ENCODE peak calls at places on chromosomes 11 and 22, in five cellular contexts. One of them, this sample, is unnamed.
A peak's percentile ranks its signal among the peaks of the same experiment; 100 is the strongest.

GRCh38 chr11:119790476-119790875 is 61.5 kb upstream of the NECTIN1 start:
- DNase-seq in AG09319: no peak
- DNase-seq in effector CD4-positive, alpha-beta T cell: no peak
- DNase-seq in KG1: no peak
- DNase-seq in stimulated activated CD4-positive, alpha-beta T cell treated with anti-CD3 and anti-CD28 coated beads, Interleukin-15, amount 100 ng/mL, for 1 hour: no peak
- DNase-seq in this sample: no peak

GRCh38 chr11:66438009-66438503 is 592 bp downstream of the MRPL11 start:
- DNase-seq in AG09319: no peak
- DNase-seq in effector CD4-positive, alpha-beta T cell: no peak
- DNase-seq in KG1: no peak
- DNase-seq in stimulated activated CD4-positive, alpha-beta T cell treated with anti-CD3 and anti-CD28 coated beads, Interleukin-15, amount 100 ng/mL, for 1 hour: no peak
- DNase-seq in this sample: no peak

GRCh38 chr11:85694385-85694980 is 8.5 kb upstream of the CCDC89 start:
- DNase-seq in AG09319: peak; percentile 34
- DNase-seq in effector CD4-positive, alpha-beta T cell: no peak
- DNase-seq in KG1: no peak
- DNase-seq in stimulated activated CD4-positive, alpha-beta T cell treated with anti-CD3 and anti-CD28 coated beads, Interleukin-15, amount 100 ng/mL, for 1 hour: no peak
- DNase-seq in this sample: no peak

GRCh38 chr11:122663764-122664163 is 8.2 kb downstream of the UBASH3B start:
- DNase-seq in AG09319: no peak
- DNase-seq in effector CD4-positive, alpha-beta T cell: no peak
- DNase-seq in KG1: no peak
- DNase-seq in stimulated activated CD4-positive, alpha-beta T cell treated with anti-CD3 and anti-CD28 coated beads, Interleukin-15, amount 100 ng/mL, for 1 hour: no peak
- DNase-seq in this sample: no peak

GRCh38 chr11:8962827-8963226 is 1.4 kb downstream of the TMEM9B start:
- DNase-seq in AG09319: no peak
- DNase-seq in effector CD4-positive, alpha-beta T cell: no peak
- DNase-seq in KG1: no peak
- DNase-seq in stimulated activated CD4-positive, alpha-beta T cell treated with anti-CD3 and anti-CD28 coated beads, Interleukin-15, amount 100 ng/mL, for 1 hour: no peak
- DNase-seq in this sample: no peak

GRCh38 chr11:32200448-32200847 is 109.6 kb downstream of the RCN1 start:
- DNase-seq in AG09319: no peak
- DNase-seq in effector CD4-positive, alpha-beta T cell: no peak
- DNase-seq in KG1: no peak
- DNase-seq in stimulated activated CD4-positive, alpha-beta T cell treated with anti-CD3 and anti-CD28 coated beads, Interleukin-15, amount 100 ng/mL, for 1 hour: no peak
- DNase-seq in this sample: no peak

GRCh38 chr11:27719575-27719925 is 19.3 kb upstream of the BDNF start:
- DNase-seq in AG09319: no peak
- DNase-seq in effector CD4-positive, alpha-beta T cell: no peak
- DNase-seq in KG1: no peak
- DNase-seq in stimulated activated CD4-positive, alpha-beta T cell treated with anti-CD3 and anti-CD28 coated beads, Interleukin-15, amount 100 ng/mL, for 1 hour: no peak
- DNase-seq in this sample: no peak

GRCh38 chr11:65506770-65507485 is 8.1 kb downstream of the MALAT1 start:
- DNase-seq in AG09319: peak; percentile 92
- DNase-seq in effector CD4-positive, alpha-beta T cell: no peak
- DNase-seq in KG1: peak; percentile 91
- DNase-seq in stimulated activated CD4-positive, alpha-beta T cell treated with anti-CD3 and anti-CD28 coated beads, Interleukin-15, amount 100 ng/mL, for 1 hour: no peak
- DNase-seq in this sample: peak; percentile 28

GRCh38 chr11:72079776-72080325 is 491 bp downstream of the NUMA1 start:
- DNase-seq in AG09319: no peak
- DNase-seq in effector CD4-positive, alpha-beta T cell: no peak
- DNase-seq in KG1: no peak
- DNase-seq in stimulated activated CD4-positive, alpha-beta T cell treated with anti-CD3 and anti-CD28 coated beads, Interleukin-15, amount 100 ng/mL, for 1 hour: no peak
- DNase-seq in this sample: no peak

GRCh38 chr22:39967103-39967829 is 7.1 kb downstream of the TMA7B start:
- DNase-seq in AG09319: no peak
- DNase-seq in effector CD4-positive, alpha-beta T cell: no peak
- DNase-seq in KG1: no peak
- DNase-seq in stimulated activated CD4-positive, alpha-beta T cell treated with anti-CD3 and anti-CD28 coated beads, Interleukin-15, amount 100 ng/mL, for 1 hour: no peak
- DNase-seq in this sample: no peak

GRCh38 chr11:89441606-89442005 is 49.6 kb downstream of the NOX4 start:
- DNase-seq in AG09319: no peak
- DNase-seq in effector CD4-positive, alpha-beta T cell: no peak
- DNase-seq in KG1: no peak
- DNase-seq in stimulated activated CD4-positive, alpha-beta T cell treated with anti-CD3 and anti-CD28 coated beads, Interleukin-15, amount 100 ng/mL, for 1 hour: no peak
- DNase-seq in this sample: no peak

GRCh38 chr22:27853404-27853803 is 51.8 kb upstream of the MN1 start:
- DNase-seq in AG09319: no peak
- DNase-seq in effector CD4-positive, alpha-beta T cell: no peak
- DNase-seq in KG1: no peak
- DNase-seq in stimulated activated CD4-positive, alpha-beta T cell treated with anti-CD3 and anti-CD28 coated beads, Interleukin-15, amount 100 ng/mL, for 1 hour: no peak
- DNase-seq in this sample: no peak

GRCh38 chr11:65539401-65540289 is 14.8 kb downstream of the SCYL1 start:
- DNase-seq in AG09319: no peak
- DNase-seq in effector CD4-positive, alpha-beta T cell: no peak
- DNase-seq in KG1: no peak
- DNase-seq in stimulated activated CD4-positive, alpha-beta T cell treated with anti-CD3 and anti-CD28 coated beads, Interleukin-15, amount 100 ng/mL, for 1 hour: no peak
- DNase-seq in this sample: no peak

GRCh38 chr11:11981840-11982239 is 26.6 kb downstream of the DKK3 start:
- DNase-seq in AG09319: no peak
- DNase-seq in effector CD4-positive, alpha-beta T cell: no peak
- DNase-seq in KG1: no peak
- DNase-seq in stimulated activated CD4-positive, alpha-beta T cell treated with anti-CD3 and anti-CD28 coated beads, Interleukin-15, amount 100 ng/mL, for 1 hour: no peak
- DNase-seq in this sample: no peak

GRCh38 chr11:47270331-47271271 is 668 bp downstream of the MADD start:
- DNase-seq in AG09319: no peak
- DNase-seq in effector CD4-positive, alpha-beta T cell: peak; percentile 4
- DNase-seq in KG1: peak; percentile 16
- DNase-seq in stimulated activated CD4-positive, alpha-beta T cell treated with anti-CD3 and anti-CD28 coated beads, Interleukin-15, amount 100 ng/mL, for 1 hour: no peak
- DNase-seq in this sample: no peak

GRCh38 chr11:61369372-61370348 is 7.5 kb downstream of the TMEM138 start:
- DNase-seq in AG09319: peak; percentile 97
- DNase-seq in effector CD4-positive, alpha-beta T cell: no peak
- DNase-seq in KG1: no peak
- DNase-seq in stimulated activated CD4-positive, alpha-beta T cell treated with anti-CD3 and anti-CD28 coated beads, Interleukin-15, amount 100 ng/mL, for 1 hour: no peak
- DNase-seq in this sample: no peak

GRCh38 chr11:79396674-79397073 is 44.2 kb downstream of the TENM4 start:
- DNase-seq in AG09319: no peak
- DNase-seq in effector CD4-positive, alpha-beta T cell: no peak
- DNase-seq in KG1: no peak
- DNase-seq in stimulated activated CD4-positive, alpha-beta T cell treated with anti-CD3 and anti-CD28 coated beads, Interleukin-15, amount 100 ng/mL, for 1 hour: no peak
- DNase-seq in this sample: no peak

GRCh38 chr22:46750861-46751260 is 11.6 kb upstream of the TBC1D22A start:
- DNase-seq in AG09319: no peak
- DNase-seq in effector CD4-positive, alpha-beta T cell: no peak
- DNase-seq in KG1: no peak
- DNase-seq in stimulated activated CD4-positive, alpha-beta T cell treated with anti-CD3 and anti-CD28 coated beads, Interleukin-15, amount 100 ng/mL, for 1 hour: no peak
- DNase-seq in this sample: no peak

GRCh38 chr11:105582497-105582896 is 27.4 kb upstream of the GRIA4 start:
- DNase-seq in AG09319: no peak
- DNase-seq in effector CD4-positive, alpha-beta T cell: no peak
- DNase-seq in KG1: no peak
- DNase-seq in stimulated activated CD4-positive, alpha-beta T cell treated with anti-CD3 and anti-CD28 coated beads, Interleukin-15, amount 100 ng/mL, for 1 hour: no peak
- DNase-seq in this sample: no peak

GRCh38 chr22:20292673-20293232 is 24.6 kb upstream of the RTN4R start:
- DNase-seq in AG09319: no peak
- DNase-seq in effector CD4-positive, alpha-beta T cell: no peak
- DNase-seq in KG1: no peak
- DNase-seq in stimulated activated CD4-positive, alpha-beta T cell treated with anti-CD3 and anti-CD28 coated beads, Interleukin-15, amount 100 ng/mL, for 1 hour: no peak
- DNase-seq in this sample: no peak

GRCh38 chr11:112834277-112834755 is 126.9 kb upstream of the NCAM1 start:
- DNase-seq in AG09319: no peak
- DNase-seq in effector CD4-positive, alpha-beta T cell: no peak
- DNase-seq in KG1: no peak
- DNase-seq in stimulated activated CD4-positive, alpha-beta T cell treated with anti-CD3 and anti-CD28 coated beads, Interleukin-15, amount 100 ng/mL, for 1 hour: no peak
- DNase-seq in this sample: no peak

GRCh38 chr11:13834463-13834862 is 128.1 kb upstream of the SPON1 start:
- DNase-seq in AG09319: no peak
- DNase-seq in effector CD4-positive, alpha-beta T cell: no peak
- DNase-seq in KG1: no peak
- DNase-seq in stimulated activated CD4-positive, alpha-beta T cell treated with anti-CD3 and anti-CD28 coated beads, Interleukin-15, amount 100 ng/mL, for 1 hour: no peak
- DNase-seq in this sample: no peak

GRCh38 chr11:2466869-2467694 is 22.3 kb downstream of the KCNQ1 start:
- DNase-seq in AG09319: no peak
- DNase-seq in effector CD4-positive, alpha-beta T cell: peak; percentile 35
- DNase-seq in KG1: peak; percentile 11
- DNase-seq in stimulated activated CD4-positive, alpha-beta T cell treated with anti-CD3 and anti-CD28 coated beads, Interleukin-15, amount 100 ng/mL, for 1 hour: no peak
- DNase-seq in this sample: peak; percentile 62

GRCh38 chr22:28247667-28248363 is 328.8 kb upstream of the PITPNB start:
- DNase-seq in AG09319: no peak
- DNase-seq in effector CD4-positive, alpha-beta T cell: no peak
- DNase-seq in KG1: no peak
- DNase-seq in stimulated activated CD4-positive, alpha-beta T cell treated with anti-CD3 and anti-CD28 coated beads, Interleukin-15, amount 100 ng/mL, for 1 hour: no peak
- DNase-seq in this sample: no peak

GRCh38 chr11:34846467-34846866 is 69.7 kb downstream of the APIP start:
- DNase-seq in AG09319: no peak
- DNase-seq in effector CD4-positive, alpha-beta T cell: no peak
- DNase-seq in KG1: no peak
- DNase-seq in stimulated activated CD4-positive, alpha-beta T cell treated with anti-CD3 and anti-CD28 coated beads, Interleukin-15, amount 100 ng/mL, for 1 hour: no peak
- DNase-seq in this sample: no peak

GRCh38 chr11:92180664-92181251 is 43.9 kb upstream of the FAT3 start:
- DNase-seq in AG09319: no peak
- DNase-seq in effector CD4-positive, alpha-beta T cell: no peak
- DNase-seq in KG1: no peak
- DNase-seq in stimulated activated CD4-positive, alpha-beta T cell treated with anti-CD3 and anti-CD28 coated beads, Interleukin-15, amount 100 ng/mL, for 1 hour: no peak
- DNase-seq in this sample: no peak

GRCh38 chr11:92206441-92206840 is 18.2 kb upstream of the FAT3 start:
- DNase-seq in AG09319: no peak
- DNase-seq in effector CD4-positive, alpha-beta T cell: no peak
- DNase-seq in KG1: no peak
- DNase-seq in stimulated activated CD4-positive, alpha-beta T cell treated with anti-CD3 and anti-CD28 coated beads, Interleukin-15, amount 100 ng/mL, for 1 hour: no peak
- DNase-seq in this sample: no peak

GRCh38 chr11:13440100-13440855 is 22.7 kb downstream of the BTBD10 start:
- DNase-seq in AG09319: peak; percentile 73
- DNase-seq in effector CD4-positive, alpha-beta T cell: no peak
- DNase-seq in KG1: no peak
- DNase-seq in stimulated activated CD4-positive, alpha-beta T cell treated with anti-CD3 and anti-CD28 coated beads, Interleukin-15, amount 100 ng/mL, for 1 hour: no peak
- DNase-seq in this sample: no peak

GRCh38 chr11:75558939-75559843 is 2.9 kb upstream of the SERPINH1 start:
- DNase-seq in AG09319: peak; percentile 79
- DNase-seq in effector CD4-positive, alpha-beta T cell: no peak
- DNase-seq in KG1: no peak
- DNase-seq in stimulated activated CD4-positive, alpha-beta T cell treated with anti-CD3 and anti-CD28 coated beads, Interleukin-15, amount 100 ng/mL, for 1 hour: no peak
- DNase-seq in this sample: no peak

GRCh38 chr22:27439131-27439530 is 362.4 kb downstream of the MN1 start:
- DNase-seq in AG09319: no peak
- DNase-seq in effector CD4-positive, alpha-beta T cell: no peak
- DNase-seq in KG1: no peak
- DNase-seq in stimulated activated CD4-positive, alpha-beta T cell treated with anti-CD3 and anti-CD28 coated beads, Interleukin-15, amount 100 ng/mL, for 1 hour: no peak
- DNase-seq in this sample: no peak

GRCh38 chr22:40482391-40482790 is 112.0 kb downstream of the SGSM3 start:
- DNase-seq in AG09319: no peak
- DNase-seq in effector CD4-positive, alpha-beta T cell: no peak
- DNase-seq in KG1: no peak
- DNase-seq in stimulated activated CD4-positive, alpha-beta T cell treated with anti-CD3 and anti-CD28 coated beads, Interleukin-15, amount 100 ng/mL, for 1 hour: no peak
- DNase-seq in this sample: no peak

GRCh38 chr22:31344369-31345330 is 1.5 kb downstream of the PATZ1 start:
- DNase-seq in AG09319: no peak
- DNase-seq in effector CD4-positive, alpha-beta T cell: peak; percentile 11
- DNase-seq in KG1: peak; percentile 79
- DNase-seq in stimulated activated CD4-positive, alpha-beta T cell treated with anti-CD3 and anti-CD28 coated beads, Interleukin-15, amount 100 ng/mL, for 1 hour: no peak
- DNase-seq in this sample: peak; percentile 14

GRCh38 chr22:29044657-29045176 is 16.9 kb downstream of the C22orf31 start:
- DNase-seq in AG09319: no peak
- DNase-seq in effector CD4-positive, alpha-beta T cell: no peak
- DNase-seq in KG1: no peak
- DNase-seq in stimulated activated CD4-positive, alpha-beta T cell treated with anti-CD3 and anti-CD28 coated beads, Interleukin-15, amount 100 ng/mL, for 1 hour: no peak
- DNase-seq in this sample: no peak

GRCh38 chr11:41414771-41415440 is 44.5 kb downstream of the LRRC4C start:
- DNase-seq in AG09319: no peak
- DNase-seq in effector CD4-positive, alpha-beta T cell: no peak
- DNase-seq in KG1: no peak
- DNase-seq in stimulated activated CD4-positive, alpha-beta T cell treated with anti-CD3 and anti-CD28 coated beads, Interleukin-15, amount 100 ng/mL, for 1 hour: no peak
- DNase-seq in this sample: no peak

This sample was measured in activated gamma-delta T cell treated with Interleukin-2 at 50 U/mL for 16 hours.